ENCODE peak calls at places on chromosome 19, in six cellular contexts. N is GM12891, R is HepG2, G is GM12878, Y is K562, M is H1. B is an unnamed sample.
A peak's percentile ranks its signal among the peaks of the same experiment; 100 is the strongest.

GRCh38 chr19:38624822-38625221 is 5.8 kb downstream of the EIF3K start:
- DNase-seq in N (no peak), M (no peak), G (no peak), R (no peak), Y (no peak), B (no peak)

GRCh38 chr19:46713781-46714522 is 3.0 kb downstream of the PRKD2 start:
- DNase-seq in G (no peak), M (peak; percentile 89), N (peak; percentile 83), Y (peak; percentile 93), R (peak; percentile 75), B (peak; percentile 81)

GRCh38 chr19:8155318-8155717 is 5.9 kb upstream of the FBN3 start:
- DNase-seq in N (no peak), M (no peak), G (no peak), R (no peak), Y (no peak), B (no peak)

GRCh38 chr19:13057147-13057572 is 45.5 kb downstream of the LYL1 start:
- DNase-seq in M (no peak), R (peak; percentile 37), Y (no peak), N (no peak), G (no peak), B (no peak)

GRCh38 chr19:42283248-42284065 is 14.4 kb downstream of the CIC start:
- DNase-seq in Y (peak; percentile 98), N (peak; percentile 91), G (peak; percentile 69), M (peak; percentile 91), R (peak; percentile 83), B (peak; percentile 95)

GRCh38 chr19:49173198-49173597 is 15.6 kb downstream of the TRPM4 start:
- DNase-seq in G (no peak), N (no peak), Y (no peak), R (no peak), M (no peak), B (no peak)

GRCh38 chr19:47284324-47284899 is 9.7 kb downstream of the INAFM1 start:
- DNase-seq in G (no peak), R (peak; percentile 53), N (no peak), Y (peak; percentile 79), M (peak; percentile 60), B (no peak)

GRCh38 chr19:19269952-19270694 is 3.0 kb downstream of the TM6SF2 start:
- DNase-seq in M (peak; percentile 71), R (no peak), N (peak; percentile 11), G (no peak), Y (peak; percentile 68), B (peak; percentile 3)

GRCh38 chr19:49441210-49441959 is at the start of gene SLC17A7:
- DNase-seq in M (peak; percentile 82), Y (peak; percentile 74), R (no peak), N (peak; percentile 66), G (no peak), B (peak; percentile 69)

GRCh38 chr19:47109541-47110375 is 3.8 kb downstream of the ZC3H4 start:
- DNase-seq in Y (peak; percentile 85), N (no peak), M (no peak), R (no peak), G (no peak), B (no peak)

GRCh38 chr19:18416778-18417249 is 2.4 kb upstream of the SSBP4 start:
- DNase-seq in G (no peak), R (peak; percentile 70), M (peak; percentile 86), Y (peak; percentile 97), N (no peak), B (no peak)

GRCh38 chr19:55146648-55147218 is 2.3 kb downstream of the TNNT1 start:
- DNase-seq in R (peak; percentile 25), G (no peak), N (no peak), Y (peak; percentile 94), M (peak; percentile 88), B (no peak)

GRCh38 chr19:40584007-40584406 is 7.3 kb downstream of the SHKBP1 start:
- DNase-seq in R (no peak), M (no peak), N (no peak), G (no peak), Y (no peak), B (no peak)

GRCh38 chr19:50482271-50482855 is 5.7 kb upstream of the GARIN5A start:
- DNase-seq in R (no peak), N (no peak), G (no peak), M (no peak), Y (no peak), B (no peak)
- TF ChIP-seq POLR2A in R (no peak), N (no peak), G (no peak), M (no peak), Y (no peak), B (no peak)

GRCh38 chr19:463483-464130 is 2.8 kb upstream of the SHC2 start:
- DNase-seq in N (no peak), M (no peak), Y (no peak), R (no peak), G (no peak), B (no peak)

GRCh38 chr19:459724-460511 is 915 bp downstream of the SHC2 start:
- DNase-seq in R (peak; percentile 59), M (peak; percentile 85), N (no peak), Y (peak; percentile 58), G (no peak), B (no peak)

GRCh38 chr19:460877-461609 is at the start of gene SHC2:
- DNase-seq in G (no peak), M (no peak), Y (no peak), R (no peak), N (no peak), B (no peak)

GRCh38 chr19:464146-464545 is 3.3 kb upstream of the SHC2 start:
- DNase-seq in M (no peak), R (no peak), Y (no peak), N (no peak), G (no peak), B (no peak)

GRCh38 chr19:461664-462551 is 1.1 kb upstream of the SHC2 start:
- DNase-seq in Y (peak; percentile 76), R (peak; percentile 66), N (no peak), G (no peak), M (peak; percentile 77), B (no peak)
- TF ChIP-seq TAF1 in Y (no peak), R (no peak), N (no peak), G (no peak), M (no peak), B (no peak)

DNA sequence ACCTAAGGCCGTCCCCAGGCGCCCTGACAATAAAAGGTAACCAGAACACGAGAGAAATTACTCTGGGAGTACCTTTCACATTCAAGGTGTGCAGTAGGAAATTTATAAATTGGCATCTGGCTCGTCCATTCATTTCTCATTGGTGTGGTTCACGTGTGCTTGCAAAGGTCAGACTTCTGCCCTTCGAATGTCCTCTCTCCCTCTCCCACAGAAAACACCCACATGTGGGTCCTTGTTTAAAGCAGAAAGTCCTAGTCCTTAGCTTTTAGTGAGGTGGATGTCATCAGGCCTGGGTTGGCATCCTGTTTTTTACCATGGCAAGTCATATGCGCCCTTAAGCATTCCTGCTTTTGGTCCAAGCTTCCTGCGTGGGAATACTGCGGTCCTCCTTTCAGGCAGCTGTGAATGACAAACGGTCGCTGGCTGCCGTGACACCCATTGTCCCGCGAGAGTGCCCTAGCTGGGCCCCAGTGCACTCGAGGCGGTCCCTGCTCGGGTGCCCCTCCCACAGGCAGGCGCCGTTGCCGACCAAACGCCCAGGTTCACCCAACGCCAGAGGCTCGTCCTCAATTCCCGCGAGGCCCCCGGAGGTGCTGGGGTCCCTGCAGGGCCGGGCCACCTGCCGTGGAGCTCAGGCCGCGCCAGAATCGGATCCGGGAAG is at the start of gene NUDT19:
- DNase-seq in Y (peak; percentile 90), G (peak; percentile 62), N (peak; percentile 79), M (peak; percentile 60), R (peak; percentile 78), B (peak; percentile 80)
- TF ChIP-seq POLR2A in Y (peak; percentile 84), G (peak; percentile 84), N (peak; percentile 66), M (peak; percentile 23), R (peak; percentile 74), B (peak; percentile 76)

GRCh38 chr19:44755219-44755618 is 6.7 kb downstream of the BCL3 start:
- DNase-seq in M (no peak), R (no peak), N (no peak), G (no peak), Y (no peak), B (no peak)

GRCh38 chr19:44758596-44758995 is 10.1 kb downstream of the BCL3 start:
- DNase-seq in Y (no peak), N (no peak), G (no peak), R (no peak), M (peak; percentile 78), B (no peak)

GRCh38 chr19:44757735-44758505 is 9.4 kb downstream of the BCL3 start:
- DNase-seq in M (peak; percentile 77), R (no peak), N (no peak), Y (no peak), G (no peak), B (no peak)

GRCh38 chr19:44756089-44756562 is 7.6 kb downstream of the BCL3 start:
- DNase-seq in N (no peak), Y (no peak), R (no peak), G (no peak), M (no peak), B (no peak)

GRCh38 chr19:44757057-44757734 is 8.7 kb downstream of the BCL3 start:
- DNase-seq in G (no peak), N (no peak), Y (no peak), R (no peak), M (peak; percentile 66), B (no peak)
- TF ChIP-seq TAF1 in G (no peak), N (no peak), Y (no peak), R (no peak), M (no peak), B (no peak)

DNA sequence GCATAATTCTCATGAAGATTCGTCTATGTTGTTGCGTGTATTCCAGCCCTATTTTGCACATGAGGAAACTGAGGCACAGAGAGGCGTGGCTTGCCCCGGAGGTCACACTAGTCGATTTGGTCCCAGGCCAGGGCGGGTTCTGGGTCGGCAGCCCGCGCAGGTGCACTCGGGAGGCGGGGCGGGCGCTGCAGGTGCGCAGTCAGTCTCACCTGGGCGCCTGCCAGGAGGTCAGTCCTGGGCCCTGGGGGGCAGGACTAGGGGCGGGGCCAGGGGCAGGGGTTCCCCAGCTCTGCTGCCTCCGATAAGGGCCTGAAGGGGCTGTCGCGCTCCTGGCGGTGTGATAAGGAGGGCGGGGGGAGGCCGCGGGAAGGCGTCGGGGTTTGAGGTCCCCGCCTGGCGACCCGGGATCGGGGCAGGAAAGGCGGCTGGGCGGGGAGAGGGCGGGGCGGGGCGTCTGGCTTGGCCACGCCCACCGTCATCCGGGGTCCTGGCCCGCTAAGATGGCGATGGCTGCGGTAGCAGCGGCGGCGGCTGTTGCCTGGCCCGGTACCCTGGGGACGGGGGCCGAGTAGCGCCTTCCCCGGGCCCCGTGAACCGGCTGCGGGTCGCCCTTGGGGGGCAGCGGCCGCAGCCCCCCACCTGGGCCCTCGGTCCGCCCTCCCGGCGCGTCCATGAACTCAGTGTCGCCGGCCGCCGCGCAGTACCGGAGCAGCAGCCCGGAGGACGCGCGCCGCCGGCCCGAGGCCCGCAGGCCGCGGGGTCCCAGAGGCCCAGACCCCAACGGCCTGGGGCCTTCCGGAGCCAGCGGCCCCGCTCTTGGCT is at the start of gene ATG4D:
- DNase-seq in G (no peak), M (peak; percentile 91), N (peak; percentile 98), R (peak; percentile 41), Y (peak; percentile 97), B (peak; percentile 98)
- TF ChIP-seq POLR2A in G (peak; percentile 95), M (peak; percentile 88), N (peak; percentile 67), R (peak; percentile 87), Y (peak; percentile 84), B (peak; percentile 86)

DNA sequence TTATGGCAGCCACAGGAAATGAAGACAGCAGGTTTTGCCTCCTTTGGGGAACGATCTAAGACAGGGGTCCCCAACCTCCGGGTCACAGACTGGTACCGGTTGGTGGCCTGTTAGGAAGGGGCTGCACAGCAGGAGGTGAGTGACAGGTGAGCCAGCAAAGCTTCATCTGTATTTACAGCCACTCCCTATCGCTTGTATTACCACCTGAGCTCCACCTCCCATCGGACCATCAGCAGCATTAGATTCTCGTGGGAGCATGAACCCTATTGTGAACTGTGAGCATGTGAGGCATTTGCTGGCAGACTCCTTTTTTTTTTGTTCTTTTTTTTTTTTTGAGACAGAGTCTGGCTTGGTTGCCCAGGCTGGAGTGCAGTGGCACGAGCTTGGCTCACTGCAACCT is 22.2 kb downstream of the F2RL3 start:
- DNase-seq in M (no peak), Y (no peak), G (no peak), R (no peak), N (no peak), B (no peak)
- TF ChIP-seq TAF1 in M (no peak), Y (no peak), G (no peak), R (no peak), N (no peak), B (no peak)